ENCODE peak calls at places on chromosomes 16 and 17, in nine cellular contexts. O is retina; Z is C1 segment of cervical spinal cord; C is stimulated activated CD4-positive, alpha-beta T cell treated with anti-CD3 and anti-CD28 coated beads, Interleukin-4, amount 100 ng/mL, for 48 hours; K is mesenteric fat pad; H is AG04450; W is stimulated activated CD8-positive, alpha-beta memory T cell treated with anti-CD3 and anti-CD28 coated beads, Interleukin-12 subunit alpha, Interleukin-12 subunit beta, amount 100 ng/mL, for 4 hours; P is WTC11; V is T-helper 2 cell. L is an unnamed sample.
A peak's percentile ranks its signal among the peaks of the same experiment; 100 is the strongest.

GRCh38 chr16:68235105-68235881 is 634 bp downstream of the ESRP2 start:
- DNase-seq in O (peak; percentile 53), Z (no peak), C (no peak), K (no peak), H (no peak), W (no peak), P (peak; percentile 59), V (no peak), L (no peak)

GRCh38 chr16:54507091-54507490 is 220.5 kb upstream of the IRX3 start:
- DNase-seq in O (no peak), Z (no peak), C (no peak), K (no peak), H (no peak), W (no peak), P (no peak), V (no peak), L (no peak)

GRCh38 chr16:57231821-57232350 is 13.2 kb upstream of the ARL2BP start:
- DNase-seq in O (no peak), Z (no peak), C (no peak), K (no peak), H (no peak), W (no peak), P (no peak), V (no peak), L (no peak)

GRCh38 chr17:81608605-81609004 is 28.3 kb downstream of the NPLOC4 start:
- DNase-seq in O (no peak), Z (no peak), C (no peak), K (no peak), H (no peak), W (no peak), P (no peak), V (no peak), L (no peak)

GRCh38 chr16:72635104-72635503 is 412.8 kb downstream of the ZFHX3 start:
- DNase-seq in O (no peak), Z (no peak), C (no peak), K (no peak), H (no peak), W (no peak), P (no peak), V (no peak), L (no peak)

GRCh38 chr17:58641937-58642336 is 49.9 kb downstream of the TEX14 start:
- DNase-seq in O (no peak), Z (no peak), C (no peak), K (no peak), H (no peak), W (no peak), P (no peak), V (no peak), L (no peak)

GRCh38 chr16:12350945-12351344 is 374.4 kb downstream of the SNX29 start:
- DNase-seq in O (no peak), Z (no peak), C (no peak), K (no peak), H (no peak), W (no peak), P (peak; percentile 21), V (no peak), L (no peak)

GRCh38 chr17:28466521-28467048 is 6.9 kb upstream of the SLC13A2 start:
- DNase-seq in O (no peak), Z (no peak), C (no peak), K (peak; percentile 62), H (no peak), W (no peak), P (no peak), V (no peak), L (no peak)

GRCh38 chr17:69763503-69763902 is 311.5 kb upstream of the KCNJ16 start:
- DNase-seq in O (no peak), Z (no peak), C (no peak), K (no peak), H (no peak), W (no peak), P (no peak), V (no peak), L (no peak)

GRCh38 chr17:19386974-19387920 is at the start of gene MFAP4:
- DNase-seq in O (peak; percentile 65), Z (peak; percentile 32), C (no peak), K (no peak), H (peak; percentile 88), W (no peak), P (peak; percentile 73), V (no peak), L (no peak)

GRCh38 chr17:50346313-50347086 is 574 bp downstream of the XYLT2 start:
- DNase-seq in O (peak; percentile 67), Z (no peak), C (peak; percentile 32), K (peak; percentile 91), H (no peak), W (peak; percentile 21), P (peak; percentile 65), V (no peak), L (no peak)

GRCh38 chr16:53056528-53056881 is 1.7 kb downstream of the CHD9 start:
- DNase-seq in O (no peak), Z (no peak), C (no peak), K (peak; percentile 88), H (no peak), W (no peak), P (no peak), V (no peak), L (no peak)

GRCh38 chr17:52476638-52477313 is 318.3 kb upstream of the CA10 start:
- DNase-seq in O (no peak), Z (no peak), C (no peak), K (no peak), H (no peak), W (no peak), P (no peak), V (no peak), L (no peak)

GRCh38 chr17:32947736-32948135 is 19.8 kb downstream of the TMEM98 start:
- DNase-seq in O (no peak), Z (no peak), C (no peak), K (no peak), H (no peak), W (no peak), P (no peak), V (no peak), L (no peak)

GRCh38 chr17:57553525-57553924 is 191.6 kb downstream of the CCDC182 start:
- DNase-seq in O (no peak), Z (no peak), C (no peak), K (no peak), H (peak; percentile 55), W (no peak), P (no peak), V (no peak), L (no peak)

GRCh38 chr16:81634380-81635121 is 144.5 kb upstream of the PLCG2 start:
- DNase-seq in O (no peak), Z (no peak), C (no peak), K (no peak), H (no peak), W (no peak), P (no peak), V (no peak), L (no peak)

GRCh38 chr17:32349503-32349853 is 479 bp upstream of the ZNF207 start:
- DNase-seq in O (peak; percentile 73), Z (no peak), C (no peak), K (no peak), H (no peak), W (no peak), P (no peak), V (no peak), L (no peak)

GRCh38 chr17:75799402-75799801 is 14.8 kb downstream of the UNK start:
- DNase-seq in O (no peak), Z (no peak), C (no peak), K (peak; percentile 12), H (no peak), W (no peak), P (no peak), V (no peak), L (no peak)

GRCh38 chr16:55059146-55059545 is 128.5 kb downstream of the IRX5 start:
- DNase-seq in O (no peak), Z (no peak), C (no peak), K (no peak), H (no peak), W (no peak), P (no peak), V (no peak), L (no peak)

GRCh38 chr16:88083582-88083981 is 132.3 kb downstream of the BANP start:
- DNase-seq in O (no peak), Z (no peak), C (no peak), K (no peak), H (no peak), W (no peak), P (no peak), V (no peak), L (no peak)

GRCh38 chr16:69396187-69397061 is 10.6 kb upstream of the TERF2 start:
- DNase-seq in O (peak; percentile 81), Z (peak; percentile 15), C (peak; percentile 58), K (no peak), H (peak; percentile 92), W (peak; percentile 18), P (peak; percentile 71), V (peak; percentile 53), L (no peak)

GRCh38 chr17:15354256-15354655 is 12.9 kb upstream of the TEKT3 start:
- DNase-seq in O (no peak), Z (no peak), C (no peak), K (no peak), H (no peak), W (no peak), P (no peak), V (no peak), L (no peak)

GRCh38 chr17:76382803-76383644 is 1.4 kb upstream of the SPHK1 start:
- DNase-seq in O (peak; percentile 83), Z (no peak), C (peak; percentile 47), K (no peak), H (no peak), W (peak; percentile 53), P (peak; percentile 68), V (peak; percentile 40), L (no peak)

GRCh38 chr17:59378621-59379194 is 47.3 kb downstream of the YPEL2 start:
- DNase-seq in O (no peak), Z (no peak), C (no peak), K (no peak), H (peak; percentile 47), W (no peak), P (no peak), V (no peak), L (no peak)

GRCh38 chr17:55420776-55421178 is 858 bp downstream of the MMD start:
- DNase-seq in O (peak; percentile 69), Z (no peak), C (peak; percentile 29), K (peak; percentile 89), H (no peak), W (peak; percentile 19), P (peak; percentile 40), V (peak; percentile 31), L (no peak)

GRCh38 chr16:79468236-79468635 is 132.3 kb downstream of the MAF start:
- DNase-seq in O (no peak), Z (no peak), C (no peak), K (no peak), H (no peak), W (no peak), P (no peak), V (no peak), L (no peak)

GRCh38 chr16:85851034-85851780 is 47.8 kb upstream of the IRF8 start:
- DNase-seq in O (no peak), Z (no peak), C (no peak), K (peak; percentile 55), H (no peak), W (no peak), P (no peak), V (no peak), L (no peak)

GRCh38 chr16:80682435-80683070 is 121.8 kb downstream of the CDYL2 start:
- DNase-seq in O (no peak), Z (no peak), C (no peak), K (no peak), H (peak; percentile 82), W (no peak), P (no peak), V (no peak), L (no peak)

GRCh38 chr17:65388911-65389310 is 172.5 kb downstream of the AXIN2 start:
- DNase-seq in O (no peak), Z (no peak), C (no peak), K (no peak), H (no peak), W (no peak), P (no peak), V (no peak), L (no peak)